ENCODE peak calls at places on chromosomes 12 and 14, in ten cellular contexts. X is astrocyte of the spinal cord; S is NCI-H1417; P is CD4-positive, alpha-beta T cell; G is astrocyte of the cerebellum; Y is heart left ventricle; B is T-helper 9 cell; F is GM04504; Q is pulmonary artery endothelial cell; K is RPMI8226. I is an unnamed sample.

GRCh38 chr14:69044965-69045555 is 66.0 kb upstream of the ACTN1 start:
- DNase-seq in G (peak; percentile 73), B (no peak), X (peak; percentile 76), S (no peak), Q (no peak), P (no peak), F (no peak), K (no peak), Y (peak; percentile 72), I (no peak)

GRCh38 chr12:5716221-5716620 is 228.8 kb downstream of the ANO2 start:
- DNase-seq in P (no peak), F (no peak), G (no peak), B (no peak), S (no peak), K (no peak), Q (peak; percentile 17), X (no peak), Y (peak; percentile 34), I (no peak)

GRCh38 chr14:40122978-40123648 is 690.9 kb upstream of the FBXO33 start:
- DNase-seq in Y (no peak), G (peak; percentile 47), S (no peak), X (peak; percentile 9), P (no peak), Q (no peak), B (no peak), F (no peak), K (no peak), I (no peak)

GRCh38 chr12:123141615-123142517 is 9.0 kb downstream of the PITPNM2 start:
- DNase-seq in P (no peak), B (no peak), Q (peak; percentile 41), F (peak; percentile 53), K (peak; percentile 44), X (peak; percentile 86), G (peak; percentile 72), Y (peak; percentile 68), S (no peak), I (no peak)

GRCh38 chr12:78866518-78866917 is 1.9 kb downstream of the SYT1 start:
- DNase-seq in S (no peak), X (no peak), K (no peak), F (no peak), Y (no peak), B (no peak), P (no peak), G (no peak), Q (no peak), I (no peak)

GRCh38 chr12:11812558-11813421 is 163.3 kb downstream of the ETV6 start:
- DNase-seq in Q (no peak), S (peak; percentile 83), Y (peak; percentile 53), B (no peak), X (peak; percentile 73), G (peak; percentile 49), K (peak; percentile 53), F (no peak), P (no peak), I (peak; percentile 69)

GRCh38 chr12:30438526-30439120 is 257.0 kb downstream of the IPO8 start:
- DNase-seq in X (no peak), K (no peak), G (no peak), P (no peak), Q (no peak), S (no peak), F (no peak), B (no peak), Y (no peak), I (no peak)

GRCh38 chr14:52950898-52951729 is at the start of gene FERMT2:
- DNase-seq in G (peak; percentile 71), Q (peak; percentile 52), Y (peak; percentile 93), B (peak; percentile 32), F (peak; percentile 77), K (no peak), S (peak; percentile 99), X (peak; percentile 90), P (no peak), I (peak; percentile 86)

GRCh38 chr14:56817396-56817921 is 7.2 kb upstream of the OTX2 start:
- DNase-seq in X (no peak), G (no peak), P (no peak), F (no peak), S (no peak), Q (no peak), Y (no peak), B (no peak), K (no peak), I (no peak)

GRCh38 chr12:56315256-56315625 is 547 bp downstream of the CNPY2 start:
- DNase-seq in P (no peak), F (no peak), X (peak; percentile 10), Y (no peak), G (no peak), Q (no peak), S (peak; percentile 69), B (no peak), K (peak; percentile 25), I (peak; percentile 15)

GRCh38 chr12:38983117-38983571 is 77.8 kb upstream of the CPNE8 start:
- DNase-seq in P (no peak), B (no peak), Q (no peak), G (no peak), Y (no peak), F (no peak), K (peak; percentile 2), S (no peak), X (no peak), I (no peak)

GRCh38 chr12:121817648-121818043 is 13.8 kb downstream of the SETD1B start:
- DNase-seq in P (no peak), X (no peak), K (no peak), B (no peak), G (no peak), Y (no peak), F (no peak), S (no peak), Q (no peak), I (no peak)

GRCh38 chr12:16348435-16349131 is 1.1 kb downstream of the MGST1 start:
- DNase-seq in X (no peak), F (no peak), K (peak; percentile 38), Q (no peak), Y (no peak), B (no peak), P (no peak), S (no peak), G (no peak), I (no peak)

GRCh38 chr14:58398895-58399294 is 3.2 kb downstream of the TOMM20L start:
- DNase-seq in F (no peak), K (no peak), P (no peak), X (no peak), Y (no peak), Q (no peak), G (no peak), B (no peak), S (no peak), I (no peak)

GRCh38 chr14:68374682-68375081 is 418.2 kb downstream of the ZFP36L1 start:
- DNase-seq in K (no peak), F (no peak), B (no peak), S (no peak), P (no peak), Q (no peak), G (no peak), X (no peak), Y (no peak), I (no peak)

GRCh38 chr12:1836241-1836803 is 16.0 kb downstream of the LRTM2 start:
- DNase-seq in F (no peak), G (no peak), P (no peak), Q (no peak), Y (no peak), X (no peak), K (no peak), B (no peak), S (no peak), I (no peak)

GRCh38 chr14:32374155-32374554 is 45.1 kb downstream of the AKAP6 start:
- DNase-seq in Y (no peak), B (no peak), F (no peak), X (peak; percentile 62), S (no peak), P (no peak), K (no peak), G (no peak), Q (no peak), I (no peak)

GRCh38 chr12:104438134-104438533 is 18.6 kb upstream of the CHST11 start:
- DNase-seq in S (no peak), Q (no peak), K (no peak), B (no peak), Y (no peak), P (no peak), X (no peak), G (no peak), F (no peak), I (no peak)

GRCh38 chr12:109609256-109609821 is 35.7 kb downstream of the MVK start:
- DNase-seq in G (no peak), Q (no peak), F (no peak), X (no peak), S (peak; percentile 35), K (peak; percentile 84), B (no peak), Y (no peak), P (no peak), I (no peak)

GRCh38 chr14:32623300-32624093 is 294.4 kb downstream of the AKAP6 start:
- DNase-seq in F (peak; percentile 29), S (no peak), G (no peak), X (no peak), Q (no peak), P (no peak), K (no peak), B (no peak), Y (no peak), I (peak; percentile 50)

GRCh38 chr14:93037354-93037753 is 78.4 kb downstream of the ITPK1 start:
- DNase-seq in X (no peak), K (no peak), Y (no peak), Q (no peak), S (no peak), F (no peak), G (no peak), B (no peak), P (no peak), I (no peak)

GRCh38 chr14:59189281-59189821 is 884 bp downstream of the DAAM1 start:
- DNase-seq in G (no peak), Q (no peak), Y (peak; percentile 36), K (peak; percentile 11), F (no peak), B (peak; percentile 33), S (peak; percentile 67), P (peak; percentile 3), X (no peak), I (peak; percentile 22)

GRCh38 chr14:36723551-36723950 is 61.9 kb downstream of the PAX9 start:
- DNase-seq in Q (no peak), B (no peak), K (no peak), P (no peak), F (no peak), X (no peak), G (no peak), Y (no peak), S (no peak), I (no peak)

GRCh38 chr12:46360908-46361666 is 11.5 kb downstream of the SLC38A2 start:
- DNase-seq in Y (no peak), K (peak; percentile 79), X (no peak), Q (no peak), B (no peak), S (no peak), P (no peak), F (no peak), G (no peak), I (no peak)

GRCh38 chr14:97277711-97278110 is 480.5 kb downstream of the VRK1 start:
- DNase-seq in P (no peak), F (no peak), K (no peak), Q (no peak), X (no peak), S (no peak), G (no peak), Y (no peak), B (no peak), I (no peak)

GRCh38 chr12:116318738-116319050 is 41.2 kb upstream of the MED13L start:
- DNase-seq in X (peak; percentile 18), Y (no peak), K (no peak), Q (no peak), S (no peak), P (no peak), B (no peak), G (no peak), F (no peak), I (no peak)

GRCh38 chr12:45281994-45282393 is 66.1 kb downstream of the ANO6 start:
- DNase-seq in Q (no peak), P (no peak), X (no peak), S (no peak), K (no peak), Y (no peak), B (no peak), F (no peak), G (no peak), I (no peak)

GRCh38 chr12:54195736-54196347 is 7.1 kb upstream of the SMUG1 start:
- DNase-seq in Q (no peak), F (no peak), Y (no peak), S (peak; percentile 49), G (no peak), P (no peak), B (no peak), X (peak; percentile 40), K (peak; percentile 54), I (peak; percentile 54)

I was measured in A673.